ENCODE peak calls at places on chromosomes 6 and 20, in seven cellular contexts. S is foreskin keratinocyte, U is Peyer's patch, D is fibroblast of lung, M is mesothelial cell of epicardium, K is GM23338, T is psoas muscle. W is an unnamed sample.

GRCh38 chr6:39847216-39847615 is 55.0 kb downstream of the DAAM2 start:
- DNase-seq in T (no peak), S (no peak), M (no peak), D (no peak), K (peak; percentile 32), U (no peak), W (no peak)

GRCh38 chr6:15254074-15254975 is 8.5 kb downstream of the JARID2 start:
- DNase-seq in T (no peak), K (no peak), M (no peak), U (no peak), D (no peak), S (no peak), W (no peak)

GRCh38 chr20:45340951-45341350 is 7.3 kb downstream of the SDC4 start:
- DNase-seq in T (no peak), M (no peak), K (peak; percentile 54), S (no peak), U (no peak), D (peak; percentile 8), W (no peak)

GRCh38 chr6:41659935-41660334 is 21.7 kb downstream of the MDFI start:
- DNase-seq in T (no peak), S (no peak), M (no peak), D (no peak), K (no peak), U (no peak), W (no peak)

GRCh38 chr6:163333038-163333437 is 81.5 kb upstream of the QKI start:
- DNase-seq in U (no peak), M (no peak), T (no peak), D (peak; percentile 42), S (no peak), K (no peak), W (no peak)

GRCh38 chr20:25295386-25296093 is 47.7 kb downstream of the PYGB start:
- DNase-seq in T (peak; percentile 83), S (no peak), M (no peak), K (peak; percentile 41), U (no peak), D (no peak), W (peak; percentile 92)

GRCh38 chr6:99424022-99424421 is 1.1 kb downstream of the PNISR start:
- DNase-seq in U (no peak), M (no peak), S (no peak), K (no peak), D (no peak), T (no peak), W (no peak)

GRCh38 chr20:53423587-53424146 is 170.0 kb downstream of the ZNF217 start:
- DNase-seq in D (no peak), S (no peak), K (no peak), U (no peak), T (no peak), M (no peak), W (no peak)

GRCh38 chr20:52279667-52280180 is 88.1 kb upstream of the ZFP64 start:
- DNase-seq in M (no peak), K (no peak), T (no peak), S (no peak), D (peak; percentile 36), U (no peak), W (no peak)

GRCh38 chr20:1802385-1803215 is 92.6 kb upstream of the SIRPA start:
- DNase-seq in M (peak; percentile 45), U (peak; percentile 71), K (peak; percentile 86), T (peak; percentile 82), D (peak; percentile 70), S (no peak), W (peak; percentile 73)

GRCh38 chr20:57330998-57331397 is 1.4 kb downstream of the SPO11 start:
- DNase-seq in S (no peak), K (no peak), D (no peak), T (no peak), M (no peak), U (no peak), W (no peak)

GRCh38 chr20:57326667-57327455 is 2.7 kb upstream of the SPO11 start:
- DNase-seq in T (no peak), S (peak; percentile 95), M (no peak), K (peak; percentile 21), U (peak; percentile 54), D (no peak), W (no peak)

GRCh38 chr20:57327820-57328219 is 1.8 kb upstream of the SPO11 start:
- DNase-seq in K (no peak), M (no peak), T (no peak), D (no peak), U (no peak), S (no peak), W (no peak)

GRCh38 chr20:57332105-57333089 is 2.8 kb downstream of the SPO11 start:
- DNase-seq in D (no peak), U (no peak), M (no peak), T (no peak), K (peak; percentile 16), S (no peak), W (no peak)

GRCh38 chr20:57329608-57330221 is at the start of gene SPO11:
- DNase-seq in K (peak; percentile 91), M (no peak), T (no peak), D (no peak), U (no peak), S (no peak), W (no peak)
- TF ChIP-seq CTCF in K (peak; percentile 83), M (no peak), T (no peak), D (no peak), U (no peak), S (peak; percentile 34), W (no peak)

GRCh38 chr6:144217264-144217663 is 66.9 kb downstream of the STX11 start:
- DNase-seq in D (no peak), M (no peak), K (no peak), U (no peak), S (no peak), T (no peak), W (no peak)
- TF ChIP-seq CTCF in D (no peak), M (no peak), K (no peak), U (no peak), S (no peak), T (no peak), W (no peak)

GRCh38 chr20:63177134-63177784 is 38.7 kb downstream of the YTHDF1 start:
- DNase-seq in S (no peak), U (no peak), D (no peak), T (peak; percentile 44), M (no peak), K (peak; percentile 70), W (no peak)
- TF ChIP-seq CTCF in S (peak; percentile 28), U (no peak), D (no peak), T (no peak), M (no peak), K (peak; percentile 25), W (no peak)

DNA sequence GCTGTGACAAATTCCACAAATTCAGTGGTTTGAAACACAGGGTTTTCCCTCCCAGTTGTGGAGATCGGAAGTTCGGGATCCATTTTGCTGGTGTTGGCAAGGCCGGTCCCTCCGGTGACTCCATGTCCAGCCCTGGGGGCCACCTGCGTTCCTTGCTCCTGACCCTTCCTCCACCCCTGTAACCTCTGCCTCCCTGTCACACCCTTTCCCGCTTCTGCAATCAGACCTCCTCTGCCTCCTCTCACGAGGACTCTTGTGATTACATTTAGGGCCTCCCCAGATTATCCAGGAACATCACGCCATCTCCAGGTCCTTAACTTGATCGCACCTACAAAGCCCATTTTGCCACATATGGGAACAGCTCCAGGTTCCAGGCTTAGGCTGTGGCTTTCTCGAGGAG is 12.5 kb downstream of the RPS6KA2 start:
- DNase-seq in K (no peak), U (no peak), M (no peak), S (no peak), T (no peak), D (no peak), W (no peak)
- TF ChIP-seq CTCF in K (no peak), U (no peak), M (no peak), S (peak; percentile 8), T (no peak), D (no peak), W (no peak)

GRCh38 chr20:32477594-32478512 is 107.3 kb downstream of the NOL4L start:
- DNase-seq in S (no peak), M (no peak), T (peak; percentile 46), K (no peak), U (peak; percentile 72), D (no peak), W (peak; percentile 59)
- TF ChIP-seq CTCF in S (no peak), M (no peak), T (no peak), K (no peak), U (no peak), D (no peak), W (no peak)

GRCh38 chr6:11912420-11912819 is 99.7 kb upstream of the HIVEP1 start:
- DNase-seq in S (no peak), K (no peak), M (no peak), D (no peak), U (no peak), T (no peak), W (no peak)
- TF ChIP-seq CTCF in S (peak; percentile 53), K (peak; percentile 46), M (no peak), D (no peak), U (no peak), T (no peak), W (no peak)

GRCh38 chr6:134176283-134176975 is 124.0 kb upstream of the SLC2A12 start:
- DNase-seq in K (peak; percentile 69), D (peak; percentile 71), M (peak; percentile 26), T (peak; percentile 85), U (peak; percentile 65), S (no peak), W (peak; percentile 67)

GRCh38 chr6:134175532-134176282 is 123.3 kb upstream of the SLC2A12 start:
- DNase-seq in S (no peak), U (peak; percentile 79), T (peak; percentile 57), D (peak; percentile 80), M (no peak), K (peak; percentile 63), W (peak; percentile 82)

GRCh38 chr6:134173007-134173690 is 120.7 kb upstream of the SLC2A12 start:
- DNase-seq in K (no peak), T (no peak), D (no peak), S (no peak), M (no peak), U (no peak), W (no peak)

GRCh38 chr6:134173936-134174789 is 121.7 kb upstream of the SLC2A12 start:
- DNase-seq in M (peak; percentile 69), S (no peak), K (peak; percentile 92), D (peak; percentile 77), T (peak; percentile 90), U (peak; percentile 88), W (peak; percentile 85)

GRCh38 chr6:134174790-134175531 is 122.5 kb upstream of the SLC2A12 start:
- DNase-seq in M (peak; percentile 84), U (peak; percentile 96), T (peak; percentile 97), S (no peak), D (peak; percentile 86), K (peak; percentile 92), W (peak; percentile 95)
- TF ChIP-seq CTCF in M (no peak), U (no peak), T (peak; percentile 7), S (peak; percentile 11), D (no peak), K (no peak), W (no peak)

W was measured in adrenal gland.